ENCODE peak calls at places on chromosomes 16 and 17, in four cellular contexts. L is HepG2, S is GM12878, E is K562. Z is an unnamed sample.

GRCh38 chr16:1980026-1980769 is 1.1 kb downstream of the NOXO1 start:
- DNase-seq in E (no peak), S (no peak), L (no peak), Z (peak; percentile 45)

GRCh38 chr17:40871316-40871715 is 4.3 kb upstream of the KRT12 start:
- DNase-seq in L (no peak), E (no peak), S (no peak), Z (no peak)

GRCh38 chr17:32283745-32284207 is 18.1 kb downstream of the RHBDL3 start:
- DNase-seq in E (peak; percentile 59), L (no peak), S (no peak), Z (no peak)

GRCh38 chr16:11781773-11782172 is 15.3 kb downstream of the ZC3H7A start:
- DNase-seq in S (peak; percentile 51), E (no peak), L (no peak), Z (no peak)

GRCh38 chr17:1068356-1068755 is 71.4 kb downstream of the TIMM22 start:
- DNase-seq in L (no peak), E (no peak), S (no peak), Z (no peak)

GRCh38 chr16:7333326-7333725 is 681 bp downstream of the RBFOX1 start:
- DNase-seq in L (no peak), S (no peak), E (no peak), Z (no peak)

GRCh38 chr16:1929105-1929504 is 10.9 kb upstream of the HS3ST6 start:
- DNase-seq in L (no peak), S (no peak), E (peak; percentile 62), Z (no peak)

GRCh38 chr16:79644977-79645667 is 44.6 kb upstream of the MAF start:
- DNase-seq in L (no peak), S (no peak), E (no peak), Z (no peak)

GRCh38 chr16:70345840-70346239 is 863 bp upstream of the DDX19A start:
- DNase-seq in E (no peak), L (no peak), S (no peak), Z (no peak)

GRCh38 chr17:9472094-9472493 is 103.5 kb downstream of the STX8 start:
- DNase-seq in L (no peak), E (no peak), S (no peak), Z (no peak)

GRCh38 chr17:31068291-31068690 is 26.5 kb upstream of the NF1 start:
- DNase-seq in S (no peak), L (peak; percentile 37), E (peak; percentile 53), Z (peak; percentile 80)

GRCh38 chr17:59121901-59122480 is 15.3 kb upstream of the TRIM37 start:
- DNase-seq in E (no peak), L (no peak), S (no peak), Z (no peak)

GRCh38 chr16:81513204-81514040 is 68.8 kb downstream of the CMIP start:
- DNase-seq in L (peak; percentile 90), S (no peak), E (no peak), Z (peak; percentile 48)

GRCh38 chr17:49964539-49965521 is 4.2 kb upstream of the DLX4 start:
- DNase-seq in L (no peak), S (no peak), E (no peak), Z (peak; percentile 77)

GRCh38 chr16:12781777-12782176 is 21.9 kb downstream of the CPPED1 start:
- DNase-seq in S (no peak), E (no peak), L (no peak), Z (no peak)

GRCh38 chr17:62778990-62779681 is 29.0 kb downstream of the MARCHF10 start:
- DNase-seq in L (peak; percentile 48), E (peak; percentile 31), S (no peak), Z (no peak)

GRCh38 chr16:88922114-88922825 is 54.7 kb downstream of the CBFA2T3 start:
- DNase-seq in E (no peak), S (no peak), L (no peak), Z (peak; percentile 58)

GRCh38 chr17:50205931-50206505 is 4.6 kb upstream of the COL1A1 start:
- DNase-seq in S (no peak), E (no peak), L (no peak), Z (no peak)

GRCh38 chr16:81650982-81651562 is 128.0 kb upstream of the PLCG2 start:
- DNase-seq in E (peak; percentile 66), L (no peak), S (no peak), Z (peak; percentile 66)

GRCh38 chr17:54992797-54993639 is 24.5 kb downstream of the STXBP4 start:
- DNase-seq in L (peak; percentile 65), S (no peak), E (peak; percentile 39), Z (no peak)

GRCh38 chr17:42484304-42484703 is 25.6 kb downstream of the ATP6V0A1 start:
- DNase-seq in S (peak; percentile 70), E (no peak), L (peak; percentile 99), Z (no peak)

GRCh38 chr16:49382916-49383315 is 9.3 kb downstream of the C16orf78 start:
- DNase-seq in S (no peak), L (peak; percentile 13), E (no peak), Z (peak; percentile 57)

GRCh38 chr17:69220098-69220497 is 8.5 kb downstream of the ABCA10 start:
- DNase-seq in L (peak; percentile 24), E (no peak), S (no peak), Z (no peak)

GRCh38 chr16:75288596-75289120 is 37.2 kb upstream of the BCAR1 start:
- DNase-seq in E (no peak), L (no peak), S (peak; percentile 55), Z (no peak)

GRCh38 chr17:27244481-27245223 is 49.3 kb upstream of the WSB1 start:
- DNase-seq in E (no peak), S (no peak), L (peak; percentile 53), Z (peak; percentile 55)

GRCh38 chr17:2916362-2916928 is 120.2 kb downstream of the RAP1GAP2 start:
- DNase-seq in S (no peak), E (no peak), L (no peak), Z (no peak)

GRCh38 chr17:76538941-76539340 is 903 bp upstream of the PRCD start:
- DNase-seq in E (no peak), L (no peak), S (no peak), Z (no peak)

GRCh38 chr16:69040144-69040909 is 65.1 kb upstream of the HAS3 start:
- DNase-seq in E (no peak), L (peak; percentile 89), S (no peak), Z (no peak)

GRCh38 chr16:50326835-50327465 is 41.8 kb downstream of the BRD7 start:
- DNase-seq in E (no peak), S (peak; percentile 25), L (no peak), Z (no peak)

GRCh38 chr17:57370051-57370581 is 113.8 kb downstream of the MSI2 start:
- DNase-seq in E (no peak), L (peak; percentile 94), S (no peak), Z (no peak)

GRCh38 chr16:67541391-67542263 is 13.0 kb downstream of the RIPOR1 start:
- DNase-seq in E (no peak), S (no peak), L (no peak), Z (no peak)

GRCh38 chr17:71578446-71578845 is 542.4 kb upstream of the SOX9 start:
- DNase-seq in E (no peak), S (no peak), L (no peak), Z (no peak)

GRCh38 chr17:57678393-57678792 is 66.7 kb downstream of the CCDC182 start:
- DNase-seq in E (no peak), L (no peak), S (no peak), Z (no peak)

GRCh38 chr16:71409038-71409775 is 32.6 kb downstream of the TLE7 start:
- DNase-seq in L (no peak), E (no peak), S (no peak), Z (no peak)

GRCh38 chr16:73071131-73071940 is 23.4 kb upstream of the ZFHX3 start:
- DNase-seq in S (no peak), L (peak; percentile 61), E (no peak), Z (peak; percentile 71)

GRCh38 chr17:63925615-63926014 is 6.5 kb downstream of the CD79B start:
- DNase-seq in L (no peak), S (no peak), E (no peak), Z (no peak)

GRCh38 chr16:73306901-73307413 is 259.0 kb upstream of the ZFHX3 start:
- DNase-seq in E (no peak), S (no peak), L (no peak), Z (no peak)

GRCh38 chr17:74842146-74842598 is 17.5 kb downstream of the GRIN2C start:
- DNase-seq in E (no peak), S (no peak), L (no peak), Z (no peak)
- TF ChIP-seq CBFB in E (no peak), S (no peak), L (no peak), Z (no peak)

GRCh38 chr16:46922239-46922638 is 38.1 kb downstream of the GPT2 start:
- DNase-seq in S (no peak), E (no peak), L (no peak), Z (no peak)
- TF ChIP-seq CBFB in S (no peak), E (no peak), L (no peak), Z (no peak)

GRCh38 chr16:85029413-85029794 is 1.8 kb downstream of the KIAA0513 start:
- DNase-seq in E (peak; percentile 76), L (no peak), S (peak; percentile 20), Z (no peak)

GRCh38 chr16:85026696-85027095 is 899 bp upstream of the KIAA0513 start:
- DNase-seq in E (no peak), L (no peak), S (no peak), Z (no peak)

GRCh38 chr16:85027349-85027967 is at the start of gene KIAA0513:
- DNase-seq in E (peak; percentile 100), S (peak; percentile 65), L (peak; percentile 91), Z (peak; percentile 91)

GRCh38 chr16:85028638-85029412 is 1.2 kb downstream of the KIAA0513 start:
- DNase-seq in E (no peak), S (no peak), L (no peak), Z (no peak)

GRCh38 chr16:85027968-85028637 is 508 bp downstream of the KIAA0513 start:
- DNase-seq in S (no peak), L (no peak), E (no peak), Z (no peak)
- TF ChIP-seq CBFB in S (no peak), L (peak; percentile 27), E (peak; percentile 66), Z (no peak)

DNA sequence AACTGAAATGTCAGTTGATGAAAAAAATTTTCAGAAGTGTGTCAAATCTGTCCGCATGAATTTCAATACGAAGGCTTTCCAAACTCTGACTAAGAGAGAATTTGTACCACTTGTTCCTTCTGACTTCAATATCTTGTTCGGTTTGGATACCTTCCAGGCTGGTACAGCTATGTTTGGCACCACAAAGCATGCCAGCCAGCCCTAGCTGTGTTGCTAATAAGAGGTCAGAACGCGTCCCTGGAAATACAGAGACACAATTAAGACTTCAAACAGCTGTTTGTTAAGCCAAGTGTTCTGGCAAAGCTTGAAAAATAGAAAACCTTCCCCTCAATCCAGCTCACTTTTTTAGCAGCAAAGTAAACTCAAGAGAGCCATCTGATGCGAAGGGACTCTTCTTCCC is 35.2 kb downstream of the GRB2 start:
- DNase-seq in S (no peak), E (no peak), L (no peak), Z (no peak)
- TF ChIP-seq CBFB in S (no peak), E (no peak), L (no peak), Z (no peak)

GRCh38 chr17:47875586-47875985 is 20.4 kb upstream of the SP2 start:
- DNase-seq in L (no peak), E (no peak), S (no peak), Z (no peak)

GRCh38 chr17:47877368-47878034 is 18.5 kb upstream of the SP2 start:
- DNase-seq in S (no peak), E (peak; percentile 47), L (no peak), Z (no peak)

GRCh38 chr17:47879776-47880452 is 16.1 kb upstream of the SP2 start:
- DNase-seq in L (no peak), E (no peak), S (no peak), Z (no peak)

GRCh38 chr17:47879028-47879585 is 16.9 kb upstream of the SP2 start:
- DNase-seq in S (no peak), E (peak; percentile 46), L (no peak), Z (no peak)

GRCh38 chr17:47878203-47879027 is 17.6 kb upstream of the SP2 start:
- DNase-seq in S (no peak), E (no peak), L (no peak), Z (no peak)
- TF ChIP-seq CBFB in S (no peak), E (no peak), L (no peak), Z (no peak)

Z was measured in WTC11.